ENCODE peak calls at places on chromosome 17, in seven cellular contexts. One of them, this sample, is unnamed.

GRCh38 chr17:80845863-80846671 is 145.6 kb upstream of the CHMP6 start:
- DNase-seq in mesendoderm: no peak
- DNase-seq in NCI-H1092 treated with DMSO at 0.1 percent for 48 hours: no peak
- DNase-seq in NCI-H510A: peak; percentile 18
- DNase-seq in A549: no peak
- DNase-seq in activated T-helper 1 cell treated with anti-CD3 and anti-CD28 coated beads, Interleukin-2, amount 50 U/mL, for 16 hours: no peak
- DNase-seq in sigmoid colon: peak; percentile 46
- DNase-seq in this sample: peak; percentile 51

GRCh38 chr17:34241062-34241461 is 14.0 kb upstream of the CCL2 start:
- DNase-seq in NCI-H1092 treated with DMSO at 0.1 percent for 48 hours: no peak
- DNase-seq in mesendoderm: no peak
- DNase-seq in NCI-H510A: no peak
- DNase-seq in sigmoid colon: peak; percentile 85
- DNase-seq in A549: no peak
- DNase-seq in activated T-helper 1 cell treated with anti-CD3 and anti-CD28 coated beads, Interleukin-2, amount 50 U/mL, for 16 hours: no peak
- DNase-seq in this sample: no peak

GRCh38 chr17:83098241-83099085 is 19.1 kb downstream of the METRNL start:
- DNase-seq in NCI-H510A: no peak
- DNase-seq in activated T-helper 1 cell treated with anti-CD3 and anti-CD28 coated beads, Interleukin-2, amount 50 U/mL, for 16 hours: no peak
- DNase-seq in sigmoid colon: no peak
- DNase-seq in mesendoderm: no peak
- DNase-seq in NCI-H1092 treated with DMSO at 0.1 percent for 48 hours: no peak
- DNase-seq in A549: no peak
- DNase-seq in this sample: no peak

GRCh38 chr17:57924677-57925076 is 30.5 kb downstream of the CUEDC1 start:
- DNase-seq in A549: no peak
- DNase-seq in activated T-helper 1 cell treated with anti-CD3 and anti-CD28 coated beads, Interleukin-2, amount 50 U/mL, for 16 hours: no peak
- DNase-seq in sigmoid colon: no peak
- DNase-seq in mesendoderm: no peak
- DNase-seq in NCI-H1092 treated with DMSO at 0.1 percent for 48 hours: peak; percentile 89
- DNase-seq in NCI-H510A: no peak
- DNase-seq in this sample: no peak

GRCh38 chr17:66025551-66025950 is 166.4 kb downstream of the CEP112 start:
- DNase-seq in sigmoid colon: no peak
- DNase-seq in NCI-H1092 treated with DMSO at 0.1 percent for 48 hours: no peak
- DNase-seq in NCI-H510A: no peak
- DNase-seq in mesendoderm: no peak
- DNase-seq in A549: no peak
- DNase-seq in activated T-helper 1 cell treated with anti-CD3 and anti-CD28 coated beads, Interleukin-2, amount 50 U/mL, for 16 hours: no peak
- DNase-seq in this sample: no peak

GRCh38 chr17:34637548-34638525 is 58.5 kb downstream of the TMEM132E start:
- DNase-seq in NCI-H1092 treated with DMSO at 0.1 percent for 48 hours: peak; percentile 61
- DNase-seq in mesendoderm: peak; percentile 81
- DNase-seq in sigmoid colon: peak; percentile 82
- DNase-seq in A549: peak; percentile 71
- DNase-seq in NCI-H510A: no peak
- DNase-seq in activated T-helper 1 cell treated with anti-CD3 and anti-CD28 coated beads, Interleukin-2, amount 50 U/mL, for 16 hours: peak; percentile 63
- DNase-seq in this sample: no peak

GRCh38 chr17:42342242-42343008 is 45.8 kb downstream of the STAT3 start:
- DNase-seq in activated T-helper 1 cell treated with anti-CD3 and anti-CD28 coated beads, Interleukin-2, amount 50 U/mL, for 16 hours: peak; percentile 20
- DNase-seq in NCI-H510A: no peak
- DNase-seq in NCI-H1092 treated with DMSO at 0.1 percent for 48 hours: no peak
- DNase-seq in mesendoderm: no peak
- DNase-seq in sigmoid colon: peak; percentile 34
- DNase-seq in A549: no peak
- DNase-seq in this sample: no peak

GRCh38 chr17:76702941-76703637 is 7.7 kb downstream of the MXRA7 start:
- DNase-seq in A549: no peak
- DNase-seq in activated T-helper 1 cell treated with anti-CD3 and anti-CD28 coated beads, Interleukin-2, amount 50 U/mL, for 16 hours: no peak
- DNase-seq in mesendoderm: no peak
- DNase-seq in NCI-H510A: no peak
- DNase-seq in sigmoid colon: peak; percentile 65
- DNase-seq in NCI-H1092 treated with DMSO at 0.1 percent for 48 hours: no peak
- DNase-seq in this sample: no peak

GRCh38 chr17:62652251-62653001 is 25.0 kb downstream of the MRC2 start:
- DNase-seq in NCI-H1092 treated with DMSO at 0.1 percent for 48 hours: peak; percentile 87
- DNase-seq in NCI-H510A: peak; percentile 47
- DNase-seq in mesendoderm: peak; percentile 88
- DNase-seq in activated T-helper 1 cell treated with anti-CD3 and anti-CD28 coated beads, Interleukin-2, amount 50 U/mL, for 16 hours: no peak
- DNase-seq in sigmoid colon: peak; percentile 75
- DNase-seq in A549: peak; percentile 48
- DNase-seq in this sample: no peak

GRCh38 chr17:4953461-4953961 is 2.6 kb downstream of the ENO3 start:
- DNase-seq in sigmoid colon: no peak
- DNase-seq in A549: no peak
- DNase-seq in activated T-helper 1 cell treated with anti-CD3 and anti-CD28 coated beads, Interleukin-2, amount 50 U/mL, for 16 hours: no peak
- DNase-seq in mesendoderm: no peak
- DNase-seq in NCI-H1092 treated with DMSO at 0.1 percent for 48 hours: no peak
- DNase-seq in NCI-H510A: no peak
- DNase-seq in this sample: no peak

GRCh38 chr17:4006165-4006589 is 41.9 kb upstream of the ATP2A3 start:
- DNase-seq in activated T-helper 1 cell treated with anti-CD3 and anti-CD28 coated beads, Interleukin-2, amount 50 U/mL, for 16 hours: no peak
- DNase-seq in NCI-H510A: no peak
- DNase-seq in A549: no peak
- DNase-seq in sigmoid colon: peak; percentile 60
- DNase-seq in NCI-H1092 treated with DMSO at 0.1 percent for 48 hours: no peak
- DNase-seq in mesendoderm: no peak
- DNase-seq in this sample: no peak

GRCh38 chr17:979211-979538 is 401 bp downstream of the NXN start:
- DNase-seq in NCI-H1092 treated with DMSO at 0.1 percent for 48 hours: no peak
- DNase-seq in NCI-H510A: no peak
- DNase-seq in mesendoderm: no peak
- DNase-seq in activated T-helper 1 cell treated with anti-CD3 and anti-CD28 coated beads, Interleukin-2, amount 50 U/mL, for 16 hours: no peak
- DNase-seq in A549: peak; percentile 58
- DNase-seq in sigmoid colon: peak; percentile 84
- DNase-seq in this sample: no peak

GRCh38 chr17:44320066-44320465 is 4.6 kb downstream of the SLC25A39 start:
- DNase-seq in activated T-helper 1 cell treated with anti-CD3 and anti-CD28 coated beads, Interleukin-2, amount 50 U/mL, for 16 hours: no peak
- DNase-seq in A549: no peak
- DNase-seq in NCI-H1092 treated with DMSO at 0.1 percent for 48 hours: no peak
- DNase-seq in sigmoid colon: no peak
- DNase-seq in NCI-H510A: no peak
- DNase-seq in mesendoderm: no peak
- DNase-seq in this sample: no peak

GRCh38 chr17:65360961-65361552 is 200.4 kb downstream of the AXIN2 start:
- DNase-seq in NCI-H1092 treated with DMSO at 0.1 percent for 48 hours: no peak
- DNase-seq in mesendoderm: no peak
- DNase-seq in NCI-H510A: no peak
- DNase-seq in activated T-helper 1 cell treated with anti-CD3 and anti-CD28 coated beads, Interleukin-2, amount 50 U/mL, for 16 hours: no peak
- DNase-seq in A549: no peak
- DNase-seq in sigmoid colon: no peak
- DNase-seq in this sample: no peak

GRCh38 chr17:48814504-48814903 is 2.5 kb downstream of the TTLL6 start:
- DNase-seq in mesendoderm: peak; percentile 74
- DNase-seq in NCI-H1092 treated with DMSO at 0.1 percent for 48 hours: peak; percentile 21
- DNase-seq in activated T-helper 1 cell treated with anti-CD3 and anti-CD28 coated beads, Interleukin-2, amount 50 U/mL, for 16 hours: peak; percentile 37
- DNase-seq in A549: peak; percentile 97
- DNase-seq in sigmoid colon: no peak
- DNase-seq in NCI-H510A: peak; percentile 30
- DNase-seq in this sample: no peak

GRCh38 chr17:41510251-41511065 is 5.0 kb upstream of the KRT13 start:
- DNase-seq in sigmoid colon: no peak
- DNase-seq in NCI-H1092 treated with DMSO at 0.1 percent for 48 hours: no peak
- DNase-seq in mesendoderm: peak; percentile 80
- DNase-seq in A549: no peak
- DNase-seq in NCI-H510A: no peak
- DNase-seq in activated T-helper 1 cell treated with anti-CD3 and anti-CD28 coated beads, Interleukin-2, amount 50 U/mL, for 16 hours: no peak
- DNase-seq in this sample: no peak

GRCh38 chr17:81429353-81429774 is 34.1 kb downstream of the BAHCC1 start:
- DNase-seq in mesendoderm: no peak
- DNase-seq in A549: peak; percentile 64
- DNase-seq in sigmoid colon: peak; percentile 91
- DNase-seq in NCI-H510A: peak; percentile 41
- DNase-seq in activated T-helper 1 cell treated with anti-CD3 and anti-CD28 coated beads, Interleukin-2, amount 50 U/mL, for 16 hours: no peak
- DNase-seq in NCI-H1092 treated with DMSO at 0.1 percent for 48 hours: peak; percentile 94
- DNase-seq in this sample: no peak

GRCh38 chr17:19322129-19322505 is 40.4 kb downstream of the B9D1 start:
- DNase-seq in NCI-H1092 treated with DMSO at 0.1 percent for 48 hours: no peak
- DNase-seq in sigmoid colon: peak; percentile 25
- DNase-seq in activated T-helper 1 cell treated with anti-CD3 and anti-CD28 coated beads, Interleukin-2, amount 50 U/mL, for 16 hours: no peak
- DNase-seq in A549: no peak
- DNase-seq in mesendoderm: no peak
- DNase-seq in NCI-H510A: no peak
- DNase-seq in this sample: no peak

GRCh38 chr17:72715906-72716572 is 376.4 kb downstream of the SLC39A11 start:
- DNase-seq in A549: peak; percentile 93
- DNase-seq in mesendoderm: peak; percentile 61
- DNase-seq in NCI-H1092 treated with DMSO at 0.1 percent for 48 hours: no peak
- DNase-seq in activated T-helper 1 cell treated with anti-CD3 and anti-CD28 coated beads, Interleukin-2, amount 50 U/mL, for 16 hours: no peak
- DNase-seq in NCI-H510A: no peak
- DNase-seq in sigmoid colon: no peak
- DNase-seq in this sample: no peak

GRCh38 chr17:48542956-48543853 is 1.7 kb downstream of the HOXB2 start:
- DNase-seq in A549: peak; percentile 79
- DNase-seq in activated T-helper 1 cell treated with anti-CD3 and anti-CD28 coated beads, Interleukin-2, amount 50 U/mL, for 16 hours: peak; percentile 21
- DNase-seq in mesendoderm: peak; percentile 72
- DNase-seq in sigmoid colon: peak; percentile 83
- DNase-seq in NCI-H510A: peak; percentile 52
- DNase-seq in NCI-H1092 treated with DMSO at 0.1 percent for 48 hours: no peak
- DNase-seq in this sample: no peak

GRCh38 chr17:78128616-78129384 is at the start of gene TMC6:
- DNase-seq in activated T-helper 1 cell treated with anti-CD3 and anti-CD28 coated beads, Interleukin-2, amount 50 U/mL, for 16 hours: peak; percentile 58
- DNase-seq in A549: peak; percentile 74
- DNase-seq in NCI-H1092 treated with DMSO at 0.1 percent for 48 hours: no peak
- DNase-seq in mesendoderm: peak; percentile 89
- DNase-seq in sigmoid colon: peak; percentile 66
- DNase-seq in NCI-H510A: peak; percentile 85
- DNase-seq in this sample: no peak

GRCh38 chr17:65183736-65184135 is 46.6 kb downstream of the RGS9 start:
- DNase-seq in NCI-H1092 treated with DMSO at 0.1 percent for 48 hours: no peak
- DNase-seq in NCI-H510A: no peak
- DNase-seq in mesendoderm: peak; percentile 98
- DNase-seq in sigmoid colon: no peak
- DNase-seq in activated T-helper 1 cell treated with anti-CD3 and anti-CD28 coated beads, Interleukin-2, amount 50 U/mL, for 16 hours: no peak
- DNase-seq in A549: peak; percentile 35
- DNase-seq in this sample: no peak

GRCh38 chr17:47990962-47991731 is 20.2 kb downstream of the CDK5RAP3 start:
- DNase-seq in NCI-H1092 treated with DMSO at 0.1 percent for 48 hours: peak; percentile 60
- DNase-seq in sigmoid colon: no peak
- DNase-seq in A549: no peak
- DNase-seq in mesendoderm: peak; percentile 47
- DNase-seq in NCI-H510A: no peak
- DNase-seq in activated T-helper 1 cell treated with anti-CD3 and anti-CD28 coated beads, Interleukin-2, amount 50 U/mL, for 16 hours: no peak
- DNase-seq in this sample: no peak

GRCh38 chr17:40557531-40558299 is 7.6 kb downstream of the CCR7 start:
- DNase-seq in mesendoderm: no peak
- DNase-seq in activated T-helper 1 cell treated with anti-CD3 and anti-CD28 coated beads, Interleukin-2, amount 50 U/mL, for 16 hours: no peak
- DNase-seq in NCI-H510A: no peak
- DNase-seq in NCI-H1092 treated with DMSO at 0.1 percent for 48 hours: no peak
- DNase-seq in A549: no peak
- DNase-seq in sigmoid colon: no peak
- DNase-seq in this sample: no peak

GRCh38 chr17:68255731-68256538 is 8.1 kb downstream of the AMZ2 start:
- DNase-seq in NCI-H510A: no peak
- DNase-seq in activated T-helper 1 cell treated with anti-CD3 and anti-CD28 coated beads, Interleukin-2, amount 50 U/mL, for 16 hours: no peak
- DNase-seq in A549: no peak
- DNase-seq in mesendoderm: no peak
- DNase-seq in sigmoid colon: no peak
- DNase-seq in NCI-H1092 treated with DMSO at 0.1 percent for 48 hours: no peak
- DNase-seq in this sample: no peak

This sample was measured in RWPE2.